ENCODE peak calls at places on chromosomes 16 and 17, in seven cellular contexts. One of them, this sample, is unnamed.

GRCh38 chr17:77901476-77901875 is 57.0 kb upstream of the TNRC6C start:
- DNase-seq in HCT116: no peak
- DNase-seq in aorta: peak; percentile 39
- DNase-seq in CD8-positive, alpha-beta T cell: no peak
- DNase-seq in SK-N-SH: no peak
- DNase-seq in psoas muscle: peak; percentile 21
- DNase-seq in neural progenitor cell: peak; percentile 1
- DNase-seq in this sample: no peak

GRCh38 chr17:21452377-21453143 is 76.4 kb downstream of the KCNJ12 start:
- DNase-seq in HCT116: peak; percentile 33
- DNase-seq in aorta: peak; percentile 74
- DNase-seq in CD8-positive, alpha-beta T cell: peak; percentile 30
- DNase-seq in SK-N-SH: no peak
- DNase-seq in psoas muscle: peak; percentile 74
- DNase-seq in neural progenitor cell: peak; percentile 57
- DNase-seq in this sample: peak; percentile 75

GRCh38 chr16:68644303-68644702 is 807 bp upstream of the CDH3 start:
- DNase-seq in HCT116: no peak
- DNase-seq in aorta: no peak
- DNase-seq in CD8-positive, alpha-beta T cell: no peak
- DNase-seq in SK-N-SH: no peak
- DNase-seq in psoas muscle: no peak
- DNase-seq in neural progenitor cell: peak; percentile 60
- DNase-seq in this sample: peak; percentile 45

GRCh38 chr17:48045270-48046001 is 2.7 kb upstream of the NFE2L1 start:
- DNase-seq in HCT116: no peak
- DNase-seq in aorta: no peak
- DNase-seq in CD8-positive, alpha-beta T cell: no peak
- DNase-seq in SK-N-SH: no peak
- DNase-seq in psoas muscle: peak; percentile 76
- DNase-seq in neural progenitor cell: no peak
- DNase-seq in this sample: no peak

GRCh38 chr16:2474877-2475412 is at the start of gene TBC1D24:
- DNase-seq in HCT116: peak; percentile 50
- DNase-seq in aorta: peak; percentile 91
- DNase-seq in CD8-positive, alpha-beta T cell: peak; percentile 77
- DNase-seq in SK-N-SH: peak; percentile 100
- DNase-seq in psoas muscle: peak; percentile 95
- DNase-seq in neural progenitor cell: peak; percentile 95
- DNase-seq in this sample: peak; percentile 100

GRCh38 chr17:61349350-61349749 is 50.3 kb upstream of the TBX2 start:
- DNase-seq in HCT116: no peak
- DNase-seq in aorta: no peak
- DNase-seq in CD8-positive, alpha-beta T cell: no peak
- DNase-seq in SK-N-SH: no peak
- DNase-seq in psoas muscle: no peak
- DNase-seq in neural progenitor cell: no peak
- DNase-seq in this sample: no peak

GRCh38 chr17:78238823-78239488 is 7.5 kb downstream of the TMEM235 start:
- DNase-seq in HCT116: no peak
- DNase-seq in aorta: no peak
- DNase-seq in CD8-positive, alpha-beta T cell: no peak
- DNase-seq in SK-N-SH: no peak
- DNase-seq in psoas muscle: no peak
- DNase-seq in neural progenitor cell: no peak
- DNase-seq in this sample: peak; percentile 60

GRCh38 chr17:75514299-75515228 is 773 bp downstream of the CASKIN2 start:
- DNase-seq in HCT116: no peak
- DNase-seq in aorta: peak; percentile 62
- DNase-seq in CD8-positive, alpha-beta T cell: no peak
- DNase-seq in SK-N-SH: peak; percentile 64
- DNase-seq in psoas muscle: no peak
- DNase-seq in neural progenitor cell: peak; percentile 68
- DNase-seq in this sample: peak; percentile 91

GRCh38 chr17:71625330-71625729 is 495.5 kb upstream of the SOX9 start:
- DNase-seq in HCT116: no peak
- DNase-seq in aorta: no peak
- DNase-seq in CD8-positive, alpha-beta T cell: no peak
- DNase-seq in SK-N-SH: no peak
- DNase-seq in psoas muscle: no peak
- DNase-seq in neural progenitor cell: no peak
- DNase-seq in this sample: no peak

GRCh38 chr17:45175759-45176140 is 14.1 kb downstream of the HEXIM2 start:
- DNase-seq in HCT116: no peak
- DNase-seq in aorta: no peak
- DNase-seq in CD8-positive, alpha-beta T cell: no peak
- DNase-seq in SK-N-SH: no peak
- DNase-seq in psoas muscle: no peak
- DNase-seq in neural progenitor cell: no peak
- DNase-seq in this sample: no peak

GRCh38 chr17:76196675-76197074 is 43.6 kb downstream of the RNF157 start:
- DNase-seq in HCT116: no peak
- DNase-seq in aorta: no peak
- DNase-seq in CD8-positive, alpha-beta T cell: no peak
- DNase-seq in SK-N-SH: no peak
- DNase-seq in psoas muscle: peak; percentile 95
- DNase-seq in neural progenitor cell: no peak
- DNase-seq in this sample: no peak

GRCh38 chr16:82580293-82580900 is 46.4 kb upstream of the CDH13 start:
- DNase-seq in HCT116: peak; percentile 4
- DNase-seq in aorta: no peak
- DNase-seq in CD8-positive, alpha-beta T cell: no peak
- DNase-seq in SK-N-SH: peak; percentile 22
- DNase-seq in psoas muscle: peak; percentile 56
- DNase-seq in neural progenitor cell: peak; percentile 46
- DNase-seq in this sample: peak; percentile 41

GRCh38 chr16:84853534-84853933 is 33.7 kb downstream of the CRISPLD2 start:
- DNase-seq in HCT116: no peak
- DNase-seq in aorta: no peak
- DNase-seq in CD8-positive, alpha-beta T cell: no peak
- DNase-seq in SK-N-SH: no peak
- DNase-seq in psoas muscle: peak; percentile 38
- DNase-seq in neural progenitor cell: no peak
- DNase-seq in this sample: peak; percentile 32

GRCh38 chr16:9092963-9093477 is 1.6 kb downstream of the HAPSTR1 start:
- DNase-seq in HCT116: no peak
- DNase-seq in aorta: peak; percentile 63
- DNase-seq in CD8-positive, alpha-beta T cell: peak; percentile 35
- DNase-seq in SK-N-SH: peak; percentile 20
- DNase-seq in psoas muscle: peak; percentile 62
- DNase-seq in neural progenitor cell: peak; percentile 54
- DNase-seq in this sample: peak; percentile 33

GRCh38 chr17:43909537-43910231 is 2.3 kb upstream of the MPP2 start:
- DNase-seq in HCT116: no peak
- DNase-seq in aorta: no peak
- DNase-seq in CD8-positive, alpha-beta T cell: no peak
- DNase-seq in SK-N-SH: no peak
- DNase-seq in psoas muscle: no peak
- DNase-seq in neural progenitor cell: no peak
- DNase-seq in this sample: no peak

GRCh38 chr17:43906951-43907424 is 348 bp downstream of the MPP2 start:
- DNase-seq in HCT116: no peak
- DNase-seq in aorta: no peak
- DNase-seq in CD8-positive, alpha-beta T cell: no peak
- DNase-seq in SK-N-SH: no peak
- DNase-seq in psoas muscle: no peak
- DNase-seq in neural progenitor cell: no peak
- DNase-seq in this sample: no peak

GRCh38 chr17:43905985-43906852 is 1.1 kb downstream of the MPP2 start:
- DNase-seq in HCT116: no peak
- DNase-seq in aorta: peak; percentile 88
- DNase-seq in CD8-positive, alpha-beta T cell: peak; percentile 50
- DNase-seq in SK-N-SH: peak; percentile 89
- DNase-seq in psoas muscle: peak; percentile 81
- DNase-seq in neural progenitor cell: peak; percentile 92
- DNase-seq in this sample: peak; percentile 92

GRCh38 chr17:43907425-43907981 is at the start of gene MPP2:
- DNase-seq in HCT116: peak; percentile 64
- DNase-seq in aorta: peak; percentile 87
- DNase-seq in CD8-positive, alpha-beta T cell: peak; percentile 61
- DNase-seq in SK-N-SH: peak; percentile 86
- DNase-seq in psoas muscle: peak; percentile 74
- DNase-seq in neural progenitor cell: peak; percentile 95
- DNase-seq in this sample: peak; percentile 93

DNA sequence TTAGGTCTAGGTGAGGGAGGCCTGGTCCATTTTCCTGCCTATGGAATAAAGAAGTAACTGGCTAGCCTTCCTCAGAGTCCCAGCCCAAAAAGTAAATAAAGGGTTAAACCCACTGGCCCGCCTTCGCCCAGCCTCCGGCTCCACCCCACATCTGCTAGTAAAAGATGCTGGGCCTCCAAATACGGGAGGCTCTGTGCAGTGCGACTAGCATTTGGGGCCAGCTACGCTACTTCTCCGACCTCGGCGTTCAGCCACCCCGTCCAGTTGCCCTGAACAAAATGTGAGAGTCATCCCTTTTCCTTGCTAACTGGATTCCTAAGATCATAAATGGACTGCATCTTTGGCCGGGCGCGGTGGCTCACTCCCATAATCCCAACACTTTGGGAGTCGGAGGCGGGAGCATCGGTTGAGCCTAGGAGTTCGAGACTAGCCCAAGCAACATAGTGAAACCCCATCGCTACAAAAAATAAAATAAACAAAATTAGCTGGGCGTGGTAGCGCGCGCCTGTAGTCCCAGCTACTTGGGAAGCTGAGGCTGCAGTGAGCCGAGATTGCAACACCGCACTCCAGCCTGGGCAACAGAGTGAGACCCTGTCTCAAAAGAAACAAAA is 880 bp upstream of the MPP2 start:
- DNase-seq in HCT116: peak; percentile 62
- DNase-seq in aorta: peak; percentile 82
- DNase-seq in CD8-positive, alpha-beta T cell: peak; percentile 48
- DNase-seq in SK-N-SH: peak; percentile 86
- DNase-seq in psoas muscle: peak; percentile 72
- DNase-seq in neural progenitor cell: peak; percentile 85
- DNase-seq in this sample: peak; percentile 82
- H3K4me3 ChIP-seq in HCT116: peak overlapping the region; percentile 56
- H3K4me3 ChIP-seq in aorta: peak overlapping the region; percentile 78
- H3K4me3 ChIP-seq in CD8-positive, alpha-beta T cell: peak overlapping the region; percentile 67
- H3K4me3 ChIP-seq in SK-N-SH: peak overlapping the region; percentile 66
- H3K4me3 ChIP-seq in psoas muscle: peak overlapping the region; percentile 68
- H3K4me3 ChIP-seq in neural progenitor cell: peak overlapping the region; percentile 76
- H3K4me3 ChIP-seq in this sample: peak overlapping the region; percentile 64

GRCh38 chr16:79811541-79811940 is 211.0 kb upstream of the MAF start:
- DNase-seq in HCT116: no peak
- DNase-seq in aorta: no peak
- DNase-seq in CD8-positive, alpha-beta T cell: no peak
- DNase-seq in SK-N-SH: no peak
- DNase-seq in psoas muscle: no peak
- DNase-seq in neural progenitor cell: no peak
- DNase-seq in this sample: no peak
- H3K4me3 ChIP-seq in HCT116: no peak overlapping the region
- H3K4me3 ChIP-seq in aorta: no peak overlapping the region
- H3K4me3 ChIP-seq in CD8-positive, alpha-beta T cell: no peak overlapping the region
- H3K4me3 ChIP-seq in SK-N-SH: no peak overlapping the region
- H3K4me3 ChIP-seq in psoas muscle: no peak overlapping the region
- H3K4me3 ChIP-seq in neural progenitor cell: no peak overlapping the region
- H3K4me3 ChIP-seq in this sample: no peak overlapping the region

DNA sequence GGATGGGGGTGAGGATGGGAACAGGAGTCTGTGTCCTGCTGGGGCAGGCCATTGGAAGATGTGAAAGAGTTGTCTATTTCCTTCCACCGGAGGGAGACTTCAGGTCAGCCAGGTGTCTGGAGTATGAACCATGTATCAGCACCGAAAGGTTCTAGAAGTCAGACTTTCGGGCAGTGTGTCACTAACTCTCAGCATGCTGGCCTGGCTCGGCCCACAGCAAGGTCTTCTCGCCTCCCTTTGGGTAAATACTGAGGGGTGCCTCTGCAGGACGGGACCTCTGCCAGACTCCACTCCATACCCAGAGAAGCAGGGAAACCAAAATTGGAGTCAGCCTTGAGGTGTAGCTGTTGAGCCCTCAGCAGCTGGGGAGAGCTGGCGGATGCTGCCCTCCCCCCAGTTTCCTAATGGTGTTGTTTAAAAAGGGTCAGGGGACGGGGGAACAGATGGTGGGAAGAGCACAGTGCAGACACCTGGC is 507 bp downstream of the CIITA start:
- DNase-seq in HCT116: no peak
- DNase-seq in aorta: no peak
- DNase-seq in CD8-positive, alpha-beta T cell: no peak
- DNase-seq in SK-N-SH: no peak
- DNase-seq in psoas muscle: no peak
- DNase-seq in neural progenitor cell: no peak
- DNase-seq in this sample: peak; percentile 65
- H3K4me3 ChIP-seq in HCT116: no peak overlapping the region
- H3K4me3 ChIP-seq in aorta: no peak overlapping the region
- H3K4me3 ChIP-seq in CD8-positive, alpha-beta T cell: no peak overlapping the region
- H3K4me3 ChIP-seq in SK-N-SH: no peak overlapping the region
- H3K4me3 ChIP-seq in psoas muscle: peak overlapping the region; percentile 73
- H3K4me3 ChIP-seq in neural progenitor cell: no peak overlapping the region
- H3K4me3 ChIP-seq in this sample: no peak overlapping the region

GRCh38 chr17:49674507-49674906 is 3.4 kb downstream of the SPOP start:
- DNase-seq in HCT116: no peak
- DNase-seq in aorta: no peak
- DNase-seq in CD8-positive, alpha-beta T cell: no peak
- DNase-seq in SK-N-SH: no peak
- DNase-seq in psoas muscle: no peak
- DNase-seq in neural progenitor cell: no peak
- DNase-seq in this sample: no peak

GRCh38 chr17:49680314-49680713 is 2.4 kb upstream of the SPOP start:
- DNase-seq in HCT116: no peak
- DNase-seq in aorta: no peak
- DNase-seq in CD8-positive, alpha-beta T cell: no peak
- DNase-seq in SK-N-SH: no peak
- DNase-seq in psoas muscle: no peak
- DNase-seq in neural progenitor cell: no peak
- DNase-seq in this sample: no peak

GRCh38 chr17:49677933-49678847 is at the start of gene SPOP:
- DNase-seq in HCT116: peak; percentile 100
- DNase-seq in aorta: peak; percentile 100
- DNase-seq in CD8-positive, alpha-beta T cell: peak; percentile 99
- DNase-seq in SK-N-SH: peak; percentile 100
- DNase-seq in psoas muscle: peak; percentile 100
- DNase-seq in neural progenitor cell: peak; percentile 99
- DNase-seq in this sample: peak; percentile 99

GRCh38 chr17:49677134-49677932 is 564 bp downstream of the SPOP start:
- DNase-seq in HCT116: peak; percentile 90
- DNase-seq in aorta: peak; percentile 98
- DNase-seq in CD8-positive, alpha-beta T cell: peak; percentile 96
- DNase-seq in SK-N-SH: peak; percentile 97
- DNase-seq in psoas muscle: peak; percentile 99
- DNase-seq in neural progenitor cell: peak; percentile 99
- DNase-seq in this sample: peak; percentile 97

DNA sequence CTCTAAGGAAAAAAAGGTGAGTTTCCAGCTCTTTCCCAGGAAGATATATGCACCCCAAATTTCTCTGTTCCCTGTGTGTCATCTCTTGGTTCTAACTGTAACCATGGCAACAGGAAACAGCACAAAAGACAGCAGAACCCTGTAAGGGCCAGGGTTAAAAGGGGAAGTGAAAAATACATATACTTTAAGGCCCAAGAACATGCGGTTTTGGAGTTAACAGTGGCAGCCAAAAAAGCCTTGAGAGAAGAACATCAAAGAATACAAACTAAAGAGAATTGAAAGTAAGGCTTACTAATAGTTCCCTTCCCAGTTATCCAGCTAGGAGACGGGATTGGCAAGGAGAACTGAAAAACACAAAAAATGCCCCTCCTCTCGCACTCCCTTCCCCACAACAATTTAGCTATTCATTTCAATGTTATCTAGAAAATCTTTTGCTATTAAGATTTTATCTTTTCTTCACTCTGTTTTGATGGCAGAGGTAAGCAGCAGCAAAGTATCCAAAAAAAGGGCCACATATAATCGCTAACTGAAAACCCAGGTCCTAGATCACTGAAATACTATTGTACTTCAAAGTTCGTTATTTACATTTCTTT is 1.5 kb downstream of the SPOP start:
- DNase-seq in HCT116: no peak
- DNase-seq in aorta: no peak
- DNase-seq in CD8-positive, alpha-beta T cell: no peak
- DNase-seq in SK-N-SH: no peak
- DNase-seq in psoas muscle: no peak
- DNase-seq in neural progenitor cell: peak; percentile 60
- DNase-seq in this sample: no peak
- H3K4me3 ChIP-seq in HCT116: peak overlapping the region; percentile 84
- H3K4me3 ChIP-seq in aorta: peak overlapping the region; percentile 90
- H3K4me3 ChIP-seq in CD8-positive, alpha-beta T cell: peak overlapping the region; percentile 81
- H3K4me3 ChIP-seq in SK-N-SH: peak overlapping the region; percentile 55
- H3K4me3 ChIP-seq in psoas muscle: peak overlapping the region; percentile 69
- H3K4me3 ChIP-seq in neural progenitor cell: peak overlapping the region; percentile 67
- H3K4me3 ChIP-seq in this sample: no peak overlapping the region